ENCODE peak calls at places on chromosomes 4 and X, in six cellular contexts. E, T, W, U, A and V are unnamed samples.

GRCh38 chrX:131170148-131170547 is 112.0 kb downstream of the ARHGAP36 start:
- DNase-seq in E (no peak), T (no peak), W (no peak), U (no peak), A (no peak), V (no peak)

GRCh38 chrX:153637121-153638040 is 9.6 kb upstream of the DUSP9 start:
- DNase-seq in E (no peak), T (no peak), W (no peak), U (peak), A (no peak), V (no peak)

GRCh38 chr4:142845293-142846070 is 619 bp downstream of the INPP4B start:
- DNase-seq in E (no peak), T (no peak), W (no peak), U (peak), A (no peak), V (no peak)

GRCh38 chr4:23889814-23890269 is at the start of gene PPARGC1A:
- DNase-seq in E (no peak), T (no peak), W (no peak), U (peak), A (no peak), V (peak)

GRCh38 chr4:140947507-140947906 is 185.8 kb downstream of the RNF150 start:
- DNase-seq in E (no peak), T (no peak), W (no peak), U (peak), A (no peak), V (peak)

GRCh38 chrX:32155044-32155638 is 1056.2 kb downstream of the DMD start:
- DNase-seq in E (no peak), T (no peak), W (no peak), U (peak), A (no peak), V (no peak)

GRCh38 chr4:107736924-107737448 is 17.0 kb upstream of the PAPSS1 start:
- DNase-seq in E (peak), T (peak), W (no peak), U (peak), A (no peak), V (peak)

GRCh38 chr4:11480683-11481082 is 52.0 kb upstream of the HS3ST1 start:
- DNase-seq in E (no peak), T (no peak), W (no peak), U (no peak), A (no peak), V (no peak)

GRCh38 chr4:86302242-86302641 is 57.6 kb downstream of the MAPK10 start:
- DNase-seq in E (no peak), T (no peak), W (no peak), U (peak), A (no peak), V (peak)

GRCh38 chr4:136750898-136751297 is 781.4 kb downstream of the PCDH18 start:
- DNase-seq in E (no peak), T (no peak), W (no peak), U (no peak), A (no peak), V (no peak)

GRCh38 chr4:112236040-112236439 is 4.5 kb downstream of the AP1AR start:
- DNase-seq in E (no peak), T (no peak), W (no peak), U (no peak), A (no peak), V (no peak)

GRCh38 chr4:70651864-70652506 is 14.3 kb downstream of the JCHAIN start:
- DNase-seq in E (peak), T (peak), W (no peak), U (peak), A (no peak), V (peak)

GRCh38 chrX:77447339-77448149 is at the start of gene FGF16:
- DNase-seq in E (no peak), T (no peak), W (no peak), U (peak), A (no peak), V (no peak)

GRCh38 chrX:120302434-120302833 is 8.8 kb downstream of the TMEM255A start:
- DNase-seq in E (no peak), T (no peak), W (peak), U (no peak), A (no peak), V (no peak)

GRCh38 chr4:147581601-147582350 is 35.4 kb upstream of the TMEM184C start:
- DNase-seq in E (peak), T (no peak), W (no peak), U (no peak), A (no peak), V (no peak)

GRCh38 chr4:189769131-189769530 is 171.5 kb upstream of the FRG1 start:
- DNase-seq in E (no peak), T (no peak), W (no peak), U (no peak), A (no peak), V (no peak)

GRCh38 chrX:108090474-108091265 is 672 bp downstream of the PSMD10 start:
- DNase-seq in E (peak), T (no peak), W (no peak), U (no peak), A (no peak), V (no peak)

GRCh38 chrX:108088511-108088910 is 2.8 kb downstream of the PSMD10 start:
- DNase-seq in E (peak), T (no peak), W (no peak), U (no peak), A (no peak), V (no peak)

GRCh38 chrX:108091266-108091877 is at the start of the genes ATG4A and PSMD10:
- DNase-seq in E (peak), T (peak), W (peak), U (peak), A (peak), V (peak)

GRCh38 chrX:108087792-108088191 is 3.5 kb downstream of the PSMD10 start:
- DNase-seq in E (no peak), T (no peak), W (no peak), U (no peak), A (no peak), V (no peak)

DNA sequence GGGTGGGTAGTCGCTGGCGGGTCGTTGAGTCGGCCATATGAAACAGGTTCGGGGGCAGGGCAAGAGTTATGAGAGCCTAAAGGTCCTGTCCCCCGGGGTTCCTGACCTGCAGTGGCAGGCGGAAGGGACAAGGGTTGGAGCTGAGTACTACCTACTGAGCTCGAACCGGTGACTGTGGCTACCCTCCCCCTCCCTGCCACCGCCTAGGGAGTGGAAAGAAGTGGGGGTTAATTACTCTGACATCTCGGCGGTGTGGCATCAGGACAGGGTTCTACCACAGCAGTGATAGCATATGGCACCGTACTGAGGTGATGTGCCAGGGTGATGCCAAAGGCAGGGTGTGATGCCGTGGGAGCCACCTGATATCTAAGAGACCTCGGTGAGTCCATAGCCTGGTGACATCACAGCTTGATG is 307 bp downstream of the ATG4A start:
- DNase-seq in E (no peak), T (peak), W (no peak), U (no peak), A (no peak), V (no peak)
- TF ChIP-seq JUND in E (no peak), T (no peak), W (no peak), U (no peak), A (no peak), V (no peak)

DNA sequence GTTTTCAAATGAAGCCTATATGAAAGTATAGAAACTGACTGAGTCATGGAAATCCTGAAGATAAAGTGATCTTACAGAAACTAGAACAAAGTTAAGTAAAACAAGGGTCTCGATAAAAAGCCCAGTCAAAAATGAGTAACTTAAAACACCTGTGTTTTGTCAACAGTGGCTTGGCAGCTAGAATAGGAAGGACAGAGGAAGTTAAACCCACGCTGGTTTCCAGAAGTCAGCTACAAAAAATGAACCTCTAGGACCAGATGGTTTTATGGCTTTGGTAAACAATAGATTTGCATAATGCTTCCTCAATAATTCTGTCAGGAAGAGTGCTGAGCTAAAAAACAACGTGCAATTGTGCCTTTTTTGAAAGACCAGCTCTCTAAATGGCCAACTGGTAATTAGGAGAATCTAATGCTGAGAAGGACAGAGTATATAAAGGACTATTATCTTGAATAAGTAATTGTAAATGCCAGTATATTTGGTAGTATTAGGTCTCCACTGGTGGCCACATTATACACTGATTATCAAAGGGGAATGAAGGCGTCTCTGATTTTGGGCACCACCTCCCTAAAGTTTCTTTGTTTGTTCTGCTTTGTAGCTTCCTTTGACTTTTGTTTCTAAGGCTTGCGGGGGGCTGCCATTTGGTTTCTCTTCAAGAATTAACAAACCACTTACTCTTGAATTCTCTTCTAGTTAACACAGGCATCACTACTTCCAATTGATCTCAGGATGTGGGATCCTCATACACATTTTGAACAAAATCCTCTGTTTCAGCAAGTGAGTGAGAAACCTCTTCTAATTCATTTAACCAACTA is 72.2 kb upstream of the PPP3CA start:
- DNase-seq in E (no peak), T (no peak), W (peak), U (no peak), A (no peak), V (no peak)
- TF ChIP-seq JUND in E (no peak), T (no peak), W (no peak), U (no peak), A (no peak), V (no peak)

GRCh38 chrX:72057844-72058243 is 73.9 kb downstream of the RTL5 start:
- DNase-seq in E (no peak), T (no peak), W (no peak), U (no peak), A (no peak), V (no peak)

GRCh38 chrX:72062890-72063289 is 68.8 kb downstream of the RTL5 start:
- DNase-seq in E (no peak), T (no peak), W (no peak), U (no peak), A (no peak), V (no peak)

GRCh38 chrX:72061091-72061490 is 70.6 kb downstream of the RTL5 start:
- DNase-seq in E (no peak), T (no peak), W (no peak), U (no peak), A (no peak), V (no peak)

GRCh38 chrX:72057331-72057730 is 74.4 kb downstream of the RTL5 start:
- DNase-seq in E (no peak), T (no peak), W (no peak), U (no peak), A (no peak), V (no peak)

DNA sequence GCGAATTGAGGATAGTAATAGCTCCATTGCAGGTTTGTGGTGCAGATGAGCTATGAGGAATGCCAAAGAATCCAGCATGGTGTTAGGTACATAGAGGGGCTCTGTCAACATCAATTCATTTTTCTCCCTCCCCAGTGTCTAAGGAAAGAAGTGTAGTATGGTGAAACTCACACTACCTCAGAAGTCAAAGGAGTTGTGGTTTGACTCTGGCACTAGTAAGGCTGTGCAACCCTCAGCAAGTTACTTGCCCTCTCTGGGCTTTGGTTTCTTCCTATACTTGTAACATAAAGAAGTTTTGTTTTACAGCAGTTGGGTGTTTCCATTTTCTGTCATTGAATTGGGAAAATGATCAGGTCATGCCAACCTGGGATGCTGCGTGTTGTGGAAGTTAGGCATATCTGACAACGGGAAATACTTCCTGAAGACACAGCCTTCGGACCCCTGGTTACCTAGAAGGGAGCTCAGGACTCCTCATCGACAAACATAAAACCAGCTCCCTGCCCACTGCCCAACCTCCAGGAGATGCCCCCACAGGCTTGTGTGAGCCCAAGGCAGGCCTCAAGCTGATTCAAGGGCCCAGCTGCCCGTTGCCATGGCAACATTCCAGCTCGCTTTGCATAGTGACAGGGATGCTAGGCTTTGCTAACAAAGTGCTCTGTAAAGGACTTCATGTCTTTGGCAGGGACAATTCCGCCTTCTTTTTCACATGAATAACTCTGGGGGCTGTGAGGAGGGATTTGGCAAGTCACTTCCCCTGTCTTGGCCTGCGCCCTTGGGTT is 71.3 kb downstream of the RTL5 start:
- DNase-seq in E (no peak), T (no peak), W (no peak), U (peak), A (no peak), V (no peak)
- TF ChIP-seq JUND in E (no peak), T (no peak), W (no peak), U (no peak), A (no peak), V (no peak)

DNA sequence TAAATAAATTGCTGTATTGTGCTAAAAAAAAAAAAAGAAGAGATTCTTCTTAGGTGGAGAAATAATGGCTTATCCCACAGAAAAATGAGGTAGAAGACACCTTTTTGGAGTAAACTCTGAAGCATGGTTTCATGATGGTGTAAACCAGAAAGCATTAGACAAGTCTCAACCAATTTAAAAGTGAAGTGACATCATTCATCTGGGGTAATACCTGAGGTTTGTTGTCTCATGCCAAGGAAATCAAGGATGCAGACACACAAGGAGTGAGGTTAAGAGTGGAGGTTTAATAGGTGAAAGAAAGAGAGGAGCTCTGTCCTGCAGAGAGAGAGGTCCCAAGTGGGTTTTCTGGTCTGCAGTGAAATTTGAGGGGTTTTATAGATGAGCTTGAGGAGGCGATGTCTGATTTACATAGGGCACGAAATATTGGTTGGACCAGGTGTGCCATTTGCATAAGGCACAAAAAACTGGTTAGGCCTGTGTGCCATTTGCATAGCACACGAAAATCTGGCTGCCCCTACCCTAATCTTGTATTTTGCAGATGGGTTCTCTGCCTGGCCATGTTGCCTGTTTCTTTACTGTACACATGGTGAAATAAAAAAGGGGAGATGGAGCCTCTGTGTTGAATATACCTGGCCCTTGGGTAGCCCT is 25.0 kb upstream of the CWH43 start:
- DNase-seq in E (no peak), T (no peak), W (no peak), U (no peak), A (no peak), V (peak)
- TF ChIP-seq JUND in E (no peak), T (no peak), W (no peak), U (no peak), A (no peak), V (no peak)

GRCh38 chrX:1072637-1073377 is 139.6 kb downstream of the CRLF2 start:
- DNase-seq in E (peak), T (peak), W (no peak), U (no peak), A (peak), V (no peak)
- TF ChIP-seq JUND in E (no peak), T (no peak), W (no peak), U (no peak), A (no peak), V (no peak)

GRCh38 chrX:29858714-29859113 is 356.6 kb upstream of the MAGEB2 start:
- DNase-seq in E (no peak), T (no peak), W (no peak), U (no peak), A (no peak), V (no peak)

GRCh38 chrX:29851971-29852605 is 363.3 kb upstream of the MAGEB2 start:
- DNase-seq in E (no peak), T (no peak), W (no peak), U (no peak), A (no peak), V (no peak)

GRCh38 chrX:29852767-29853166 is 362.6 kb upstream of the MAGEB2 start:
- DNase-seq in E (no peak), T (no peak), W (no peak), U (no peak), A (no peak), V (no peak)
- TF ChIP-seq JUND in E (no peak), T (no peak), W (no peak), U (no peak), A (no peak), V (no peak)

GRCh38 chr4:175946472-175947116 is 119.0 kb upstream of the WDR17 start:
- DNase-seq in E (no peak), T (no peak), W (no peak), U (no peak), A (no peak), V (no peak)

GRCh38 chr4:175951794-175952193 is 113.8 kb upstream of the WDR17 start:
- DNase-seq in E (no peak), T (no peak), W (no peak), U (no peak), A (no peak), V (no peak)

GRCh38 chr4:175947117-175947722 is 118.4 kb upstream of the WDR17 start:
- DNase-seq in E (peak), T (peak), W (no peak), U (no peak), A (no peak), V (peak)
- TF ChIP-seq JUND in E (no peak), T (no peak), W (no peak), U (no peak), A (no peak), V (no peak)

GRCh38 chr4:125168531-125168930 is 146.2 kb upstream of the FAT4 start:
- DNase-seq in E (no peak), T (no peak), W (no peak), U (no peak), A (no peak), V (no peak)
- TF ChIP-seq JUND in E (no peak), T (no peak), W (no peak), U (no peak), A (no peak), V (no peak)

DNA sequence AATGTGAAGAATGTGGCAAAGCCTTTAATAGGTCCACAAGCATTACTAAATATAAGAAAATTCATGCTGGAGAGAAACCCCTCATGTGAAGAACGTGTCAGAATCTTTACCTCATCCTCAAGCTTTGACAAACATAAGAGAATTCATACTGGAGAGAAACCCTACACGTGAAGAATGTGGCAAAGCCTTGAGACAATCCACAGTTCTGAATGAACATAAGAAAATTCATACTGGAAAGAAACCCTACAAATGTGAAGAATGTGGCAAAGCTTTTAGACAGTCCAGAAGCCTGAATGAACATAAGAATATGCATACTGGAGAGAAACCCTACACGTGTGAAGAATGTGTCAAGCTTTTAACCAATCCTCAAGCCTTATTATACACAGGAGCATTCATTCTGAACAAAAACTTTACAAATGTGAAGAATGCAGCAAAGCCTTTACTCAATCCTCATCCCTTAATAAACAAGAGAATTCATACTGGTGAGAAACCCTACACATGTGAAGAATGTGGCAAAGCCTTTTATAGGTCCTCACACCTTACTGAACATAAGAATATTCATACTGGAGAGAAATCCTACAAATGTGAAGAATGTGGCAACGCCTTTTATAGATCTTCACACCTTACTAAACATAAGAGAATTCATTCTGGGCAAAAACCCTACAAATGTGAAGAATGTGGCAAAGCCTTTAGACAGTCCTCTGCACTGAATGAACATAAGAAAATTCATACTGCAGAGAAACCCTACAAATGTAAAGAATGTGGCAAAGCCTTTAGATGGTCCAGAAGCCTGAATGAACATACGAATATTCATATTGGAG is 51.1 kb downstream of the ZNF732 start:
- DNase-seq in E (no peak), T (no peak), W (no peak), U (no peak), A (no peak), V (no peak)
- TF ChIP-seq JUND in E (no peak), T (no peak), W (no peak), U (no peak), A (no peak), V (no peak)

DNA sequence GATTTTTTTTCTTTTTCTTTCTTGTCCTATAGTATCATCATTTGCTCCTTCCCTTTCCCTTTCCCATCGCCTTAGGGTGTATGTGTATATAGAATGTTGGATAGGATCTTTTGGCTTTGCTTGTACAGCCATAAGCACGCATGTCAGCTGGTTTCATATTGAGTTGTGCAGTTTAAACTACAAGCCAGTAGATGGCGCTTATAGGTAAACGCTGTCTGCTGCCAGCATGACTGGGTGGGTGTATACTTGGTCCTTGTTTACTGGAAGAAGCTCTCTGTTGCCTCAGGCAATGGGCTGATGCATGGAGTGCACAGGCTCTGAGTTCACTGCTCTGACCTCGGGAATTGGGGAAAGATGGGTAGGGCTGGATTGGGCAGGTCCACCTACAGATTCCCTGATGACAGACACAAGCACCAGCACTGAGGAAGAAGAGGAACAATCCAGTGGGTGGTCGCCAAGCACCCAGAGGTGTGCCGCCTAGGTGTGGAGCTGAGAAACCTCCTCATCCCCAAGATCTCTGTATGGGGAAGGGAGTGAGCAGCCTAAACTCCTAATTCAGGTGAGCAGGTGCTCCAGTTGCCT is 831.5 kb downstream of the STIM2 start:
- DNase-seq in E (peak), T (peak), W (no peak), U (peak), A (no peak), V (peak)
- TF ChIP-seq JUND in E (no peak), T (no peak), W (no peak), U (no peak), A (no peak), V (no peak)